ENCODE peak calls at places on chromosomes 16 and 17, in eight cellular contexts. F is mammary epithelial cell, I is fibroblast of gingiva, M is M059J, N is Caco-2, C is Panc1, E is uterus, Y is iris pigment epithelial cell. G is an unnamed sample.

GRCh38 chr16:58734459-58734787 is 307 bp upstream of the GOT2 start:
- DNase-seq in N (no peak), F (no peak), I (no peak), E (no peak), Y (no peak), C (no peak), M (no peak), G (no peak)

GRCh38 chr17:28540231-28540630 is 12.2 kb downstream of the UNC119 start:
- DNase-seq in C (no peak), I (no peak), M (no peak), E (no peak), F (no peak), N (no peak), Y (no peak), G (no peak)

GRCh38 chr17:15659236-15659635 is 24.9 kb downstream of the TRIM16 start:
- DNase-seq in Y (no peak), I (no peak), F (no peak), M (peak), N (no peak), E (no peak), C (no peak), G (peak)

GRCh38 chr17:31425646-31426045 is 34.2 kb downstream of the RAB11FIP4 start:
- DNase-seq in M (no peak), N (no peak), I (no peak), F (no peak), E (no peak), Y (no peak), C (no peak), G (no peak)

GRCh38 chr16:86789621-86790051 is 211.3 kb downstream of the FOXL1 start:
- DNase-seq in Y (no peak), I (peak), M (peak), N (no peak), F (no peak), C (no peak), E (no peak), G (peak)

GRCh38 chr16:85777583-85778310 is 21.6 kb downstream of the EMC8 start:
- DNase-seq in C (no peak), E (no peak), N (no peak), I (no peak), Y (peak), M (peak), F (peak), G (peak)

GRCh38 chr16:986925-987581 is 5.5 kb downstream of the SOX8 start:
- DNase-seq in N (no peak), Y (no peak), M (no peak), I (no peak), E (no peak), F (no peak), C (no peak), G (no peak)

GRCh38 chr16:88936008-88936912 is 40.7 kb downstream of the CBFA2T3 start:
- DNase-seq in Y (no peak), I (no peak), F (no peak), M (no peak), E (no peak), C (no peak), N (peak), G (no peak)

GRCh38 chr16:58651965-58652348 is 22.3 kb upstream of the CNOT1 start:
- DNase-seq in Y (peak), M (peak), N (no peak), E (no peak), C (no peak), F (peak), I (peak), G (peak)

GRCh38 chr17:28722413-28723158 is 2.8 kb downstream of the RPL23A start:
- DNase-seq in Y (no peak), E (no peak), C (no peak), M (no peak), N (no peak), F (no peak), I (no peak), G (no peak)

GRCh38 chr17:44792276-44792675 is 33.5 kb downstream of the ADAM11 start:
- DNase-seq in N (no peak), I (no peak), E (no peak), C (no peak), F (peak), Y (peak), M (peak), G (no peak)

GRCh38 chr17:39151680-39152058 is 232 bp upstream of the PLXDC1 start:
- DNase-seq in F (no peak), N (no peak), M (no peak), E (no peak), Y (no peak), I (no peak), C (no peak), G (no peak)

GRCh38 chr17:8289103-8289397 is 580 bp downstream of the RANGRF start:
- DNase-seq in I (no peak), F (no peak), N (no peak), C (no peak), Y (no peak), E (no peak), M (no peak), G (no peak)

GRCh38 chr17:2244545-2245525 is 58.8 kb downstream of the SMG6 start:
- DNase-seq in F (peak), E (peak), N (peak), M (peak), Y (peak), I (peak), C (peak), G (peak)

GRCh38 chr17:80068301-80069160 is 32.1 kb downstream of the CCDC40 start:
- DNase-seq in I (peak), Y (peak), E (peak), M (peak), C (no peak), F (peak), N (peak), G (peak)

GRCh38 chr16:85357323-85357722 is 245.1 kb upstream of the CIBAR2 start:
- DNase-seq in M (no peak), I (no peak), F (no peak), C (no peak), E (no peak), Y (no peak), N (no peak), G (no peak)

GRCh38 chr17:40926341-40926740 is 11.1 kb downstream of the KRT23 start:
- DNase-seq in E (no peak), Y (no peak), M (no peak), C (no peak), F (no peak), I (no peak), N (no peak), G (no peak)

GRCh38 chr16:64313726-64314125 is 808.1 kb downstream of the CDH11 start:
- DNase-seq in I (no peak), E (no peak), F (no peak), M (no peak), N (no peak), Y (no peak), C (no peak), G (no peak)

GRCh38 chr17:51079049-51079448 is 41.6 kb downstream of the SPAG9 start:
- DNase-seq in F (peak), N (no peak), E (no peak), I (peak), M (peak), Y (peak), C (no peak), G (no peak)

GRCh38 chr16:75086281-75086680 is 30.3 kb downstream of the LDHD start:
- DNase-seq in N (no peak), Y (peak), F (peak), I (no peak), M (peak), E (no peak), C (no peak), G (no peak)

GRCh38 chr16:88389191-88389590 is 6.4 kb downstream of the ZNF469 start:
- DNase-seq in I (no peak), M (no peak), Y (no peak), F (no peak), C (no peak), N (no peak), E (no peak), G (no peak)

GRCh38 chr16:54677551-54677950 is 253.1 kb upstream of the IRX5 start:
- DNase-seq in I (no peak), E (no peak), N (no peak), M (peak), C (no peak), F (peak), Y (no peak), G (no peak)

GRCh38 chr16:4746991-4747574 is 12.7 kb downstream of the DNAAF8 start:
- DNase-seq in C (no peak), N (no peak), M (no peak), F (no peak), E (no peak), I (peak), Y (no peak), G (no peak)

GRCh38 chr17:3723188-3723555 is 531 bp upstream of the HASPIN start:
- DNase-seq in F (no peak), N (no peak), Y (no peak), E (no peak), I (no peak), C (no peak), M (no peak), G (peak)

GRCh38 chr16:57711-58110 is 4.1 kb downstream of the SNRNP25 start:
- DNase-seq in N (no peak), F (no peak), C (no peak), E (no peak), M (no peak), I (no peak), Y (peak), G (no peak)

GRCh38 chr17:15363702-15364101 is 22.3 kb upstream of the TEKT3 start:
- DNase-seq in F (no peak), M (no peak), N (no peak), Y (no peak), C (no peak), E (no peak), I (no peak), G (no peak)

GRCh38 chr17:77560841-77561240 is 397.7 kb upstream of the TNRC6C start:
- DNase-seq in F (no peak), M (no peak), C (no peak), Y (no peak), N (no peak), E (no peak), I (no peak), G (no peak)

GRCh38 chr17:56640116-56640515 is 46.6 kb downstream of the NOG start:
- DNase-seq in C (no peak), E (no peak), N (peak), I (no peak), M (no peak), F (no peak), Y (no peak), G (no peak)